ENCODE peak calls at places on chromosomes 2 and 18, in six cellular contexts. G is GM23248, C is A549, P is Karpas-422, E is fibroblast of lung, N is SK-N-SH. R is an unnamed sample.

GRCh38 chr2:223503746-223504145 is 98.4 kb downstream of the SCG2 start:
- DNase-seq in G (no peak), C (no peak), P (no peak), N (no peak), E (no peak), R (no peak)

GRCh38 chr18:13540783-13541182 is 185.6 kb downstream of the FAM210A start:
- DNase-seq in P (no peak), G (no peak), N (no peak), E (no peak), C (no peak), R (no peak)

GRCh38 chr2:234495801-234496441 is 960 bp downstream of the ARL4C start:
- DNase-seq in N (peak; percentile 56), C (no peak), P (no peak), G (peak; percentile 57), E (peak; percentile 42), R (peak; percentile 40)

GRCh38 chr18:60838677-60839076 is 466.1 kb upstream of the MC4R start:
- DNase-seq in N (no peak), P (no peak), E (no peak), G (peak; percentile 0), C (no peak), R (no peak)

GRCh38 chr2:26807788-26808460 is 22.1 kb downstream of the CENPA start:
- DNase-seq in E (peak; percentile 20), N (peak; percentile 75), P (no peak), G (peak; percentile 58), C (no peak), R (no peak)

GRCh38 chr18:33156906-33157470 is 283.5 kb downstream of the CCDC178 start:
- DNase-seq in N (no peak), E (no peak), P (no peak), G (no peak), C (no peak), R (no peak)

GRCh38 chr2:100008960-100009359 is 133.4 kb downstream of the AFF3 start:
- DNase-seq in N (no peak), C (no peak), E (peak; percentile 31), G (peak; percentile 61), P (no peak), R (no peak)

GRCh38 chr2:241443486-241444223 is 64.7 kb downstream of the STK25 start:
- DNase-seq in C (no peak), E (peak; percentile 17), G (peak; percentile 26), N (peak; percentile 28), P (peak; percentile 92), R (no peak)

GRCh38 chr2:72027426-72028161 is 120.1 kb downstream of the CYP26B1 start:
- DNase-seq in C (no peak), G (peak; percentile 40), N (no peak), E (no peak), P (no peak), R (no peak)

GRCh38 chr18:78704960-78705600 is 274.5 kb upstream of the SALL3 start:
- DNase-seq in G (no peak), E (no peak), P (no peak), C (no peak), N (no peak), R (no peak)

GRCh38 chr2:239994086-239994485 is 31.1 kb downstream of the NDUFA10 start:
- DNase-seq in E (no peak), N (no peak), G (no peak), P (no peak), C (no peak), R (no peak)

DNA sequence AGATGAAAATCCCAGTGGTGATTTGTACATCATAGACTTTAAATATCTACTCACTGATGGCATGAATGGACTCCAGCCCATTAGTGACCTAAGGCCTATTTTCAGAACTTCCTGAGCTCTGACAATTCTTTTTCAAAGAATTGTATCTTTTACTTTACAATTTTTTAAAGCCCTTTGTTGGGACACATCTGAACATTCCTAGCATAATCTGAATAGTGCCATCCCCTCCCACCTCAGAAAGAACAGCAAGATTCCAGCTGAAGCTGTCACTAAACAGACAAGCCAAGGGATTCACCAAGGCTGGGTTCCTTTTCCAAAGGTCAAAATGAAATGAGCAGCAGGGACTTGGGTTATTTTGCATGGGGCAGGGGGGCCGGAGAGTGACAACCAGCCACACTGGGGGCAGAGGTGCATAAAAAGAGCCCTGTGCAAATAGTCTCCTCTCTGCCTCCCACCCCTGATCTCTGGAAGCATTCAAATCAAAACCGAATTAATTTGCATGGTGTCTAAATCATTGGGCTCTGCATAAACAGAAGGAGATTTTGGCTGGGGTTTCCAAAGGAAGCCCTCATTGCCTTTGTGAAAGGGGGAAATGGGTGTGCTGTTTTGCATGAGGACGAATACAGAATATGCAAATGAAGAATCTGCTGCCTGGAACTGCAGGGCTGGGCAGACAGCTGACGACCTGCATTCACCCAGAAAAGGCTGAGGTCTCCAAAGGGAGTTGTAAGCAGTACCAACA is 17.2 kb downstream of the EPHA4 start:
- DNase-seq in E (no peak), P (peak; percentile 62), N (no peak), C (no peak), G (peak; percentile 77), R (peak; percentile 25)
- H3K4me2 ChIP-seq in E (no peak overlapping the region), P (peak overlapping the region; percentile 38), N (no peak overlapping the region), C (no peak overlapping the region), G (no peak overlapping the region), R (peak overlapping the region; percentile 33)

GRCh38 chr2:201151127-201152074 is 31.5 kb upstream of the CASP10 start:
- DNase-seq in P (peak; percentile 81), C (peak; percentile 77), E (peak; percentile 67), G (peak; percentile 92), N (no peak), R (peak; percentile 52)

GRCh38 chr2:201150454-201151020 is 32.4 kb upstream of the CASP10 start:
- DNase-seq in C (no peak), P (no peak), G (no peak), N (no peak), E (no peak), R (no peak)

GRCh38 chr2:201149064-201149820 is 33.3 kb downstream of the CFLAR start:
- DNase-seq in P (no peak), C (peak; percentile 58), G (peak; percentile 92), E (peak; percentile 76), N (no peak), R (peak; percentile 64)

GRCh38 chr2:201144101-201145051 is 28.4 kb downstream of the CFLAR start:
- DNase-seq in P (no peak), G (no peak), N (peak; percentile 69), C (no peak), E (no peak), R (no peak)

GRCh38 chr2:201148434-201148833 is 32.5 kb downstream of the CFLAR start:
- DNase-seq in C (no peak), G (no peak), E (no peak), P (no peak), N (no peak), R (no peak)
- H3K4me2 ChIP-seq in C (peak overlapping the region; percentile 92), G (peak overlapping the region; percentile 77), E (no peak overlapping the region), P (no peak overlapping the region), N (peak overlapping the region; percentile 21), R (no peak overlapping the region)

DNA sequence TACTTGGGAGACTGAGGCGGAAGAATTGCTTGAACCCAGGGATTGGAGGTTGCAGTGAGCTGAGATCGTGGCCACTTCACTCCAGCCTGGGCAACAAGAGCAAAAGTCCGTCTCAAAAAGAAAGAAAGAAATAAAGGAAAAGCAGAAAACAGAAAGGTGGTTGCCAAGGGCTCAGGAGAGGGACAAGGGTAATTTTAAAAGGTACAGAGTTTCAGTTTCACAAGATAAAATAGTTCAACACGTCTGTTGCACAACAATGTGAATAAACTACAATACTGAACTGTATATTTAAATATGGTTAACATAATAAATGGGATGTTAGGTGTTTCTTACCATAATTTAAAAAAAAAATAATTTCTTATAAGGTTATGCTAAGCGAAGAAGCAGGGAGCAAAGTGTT is 12.9 kb downstream of the RPS27A start:
- DNase-seq in E (no peak), C (no peak), G (no peak), P (no peak), N (no peak), R (no peak)
- H3K4me2 ChIP-seq in E (no peak overlapping the region), C (no peak overlapping the region), G (no peak overlapping the region), P (no peak overlapping the region), N (no peak overlapping the region), R (no peak overlapping the region)

DNA sequence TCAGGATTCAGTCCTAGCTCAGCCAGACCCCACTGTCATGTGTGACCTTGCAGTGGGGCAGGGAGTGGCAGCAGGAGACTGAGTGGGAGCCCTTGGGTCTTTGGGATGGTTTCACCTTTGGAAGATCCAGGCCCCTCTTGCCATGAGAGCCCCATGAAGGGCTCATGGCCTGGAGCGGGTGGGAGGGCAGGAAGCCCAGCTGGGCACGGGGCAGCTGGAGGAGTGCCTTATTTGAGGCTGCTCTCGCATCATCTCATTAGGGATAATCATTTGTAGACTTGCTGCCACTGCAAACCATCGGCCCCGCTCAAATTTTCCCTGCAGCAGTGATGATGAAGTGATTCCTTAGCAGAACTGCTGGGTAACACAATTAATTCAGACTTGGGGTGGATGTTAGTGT is 73.9 kb downstream of the TGOLN2 start:
- DNase-seq in N (peak; percentile 71), P (no peak), C (no peak), G (no peak), E (no peak), R (no peak)
- H3K4me2 ChIP-seq in N (no peak overlapping the region), P (no peak overlapping the region), C (no peak overlapping the region), G (no peak overlapping the region), E (no peak overlapping the region), R (no peak overlapping the region)

GRCh38 chr2:206494061-206494460 is 50.7 kb downstream of the ADAM23 start:
- DNase-seq in N (no peak), P (no peak), G (no peak), E (no peak), C (no peak), R (no peak)
- H3K4me2 ChIP-seq in N (no peak overlapping the region), P (no peak overlapping the region), G (no peak overlapping the region), E (no peak overlapping the region), C (no peak overlapping the region), R (no peak overlapping the region)

GRCh38 chr2:112095654-112096053 is 40.6 kb downstream of the TMEM87B start:
- DNase-seq in C (no peak), E (no peak), N (no peak), P (no peak), G (peak; percentile 33), R (no peak)
- H3K4me2 ChIP-seq in C (no peak overlapping the region), E (no peak overlapping the region), N (no peak overlapping the region), P (no peak overlapping the region), G (peak overlapping the region; percentile 46), R (peak overlapping the region; percentile 51)

DNA sequence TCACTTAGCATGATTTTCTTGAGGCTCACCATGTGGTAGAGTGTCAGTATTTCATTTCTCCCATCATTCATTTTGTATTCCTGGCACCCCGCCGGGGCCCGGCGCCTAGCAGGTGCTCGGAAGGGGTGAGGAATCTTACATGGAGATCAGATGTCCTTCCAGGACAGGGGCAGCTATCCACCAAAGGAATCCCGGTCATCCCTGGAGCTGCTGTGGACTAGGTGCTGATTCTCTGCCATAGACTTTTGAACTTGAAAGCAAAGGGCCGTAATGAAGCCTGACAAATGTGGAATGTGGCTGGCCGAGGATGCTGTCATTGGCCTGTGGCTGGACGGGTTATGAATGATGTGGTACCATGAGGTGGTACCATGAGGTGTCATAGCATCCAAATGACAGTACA is 2.4 kb downstream of the PRELID3A start:
- DNase-seq in C (no peak), E (no peak), P (no peak), N (no peak), G (no peak), R (peak; percentile 91)
- H3K4me2 ChIP-seq in C (peak overlapping the region; percentile 94), E (peak overlapping the region; percentile 17), P (peak overlapping the region; percentile 10), N (peak overlapping the region; percentile 83), G (no peak overlapping the region), R (no peak overlapping the region)

GRCh38 chr2:184734338-184734737 is 136.0 kb downstream of the ZNF804A start:
- DNase-seq in G (peak; percentile 31), P (no peak), C (no peak), E (no peak), N (no peak), R (no peak)
- H3K4me2 ChIP-seq in G (no peak overlapping the region), P (no peak overlapping the region), C (no peak overlapping the region), E (no peak overlapping the region), N (no peak overlapping the region), R (no peak overlapping the region)